ENCODE peak calls at places on chromosomes 5 and 9, in six cellular contexts. J, E, I, N, W and O are unnamed samples.

GRCh38 chr9:34862043-34862442 is 96.0 kb upstream of the PHF24 start:
- DNase-seq in J (no peak), E (no peak), I (no peak), N (no peak), W (no peak), O (no peak)

GRCh38 chr5:88658005-88658404 is 225.0 kb downstream of the MEF2C start:
- DNase-seq in J (no peak), E (no peak), I (no peak), N (no peak), W (no peak), O (no peak)

GRCh38 chr5:9927521-9927997 is 297.4 kb upstream of the TAS2R1 start:
- DNase-seq in J (no peak), E (no peak), I (peak), N (peak), W (peak), O (no peak)

GRCh38 chr9:842918-843468 is 1.5 kb downstream of the DMRT1 start:
- DNase-seq in J (no peak), E (peak), I (no peak), N (no peak), W (peak), O (peak)

GRCh38 chr9:33192493-33193245 is 25.5 kb upstream of the B4GALT1 start:
- DNase-seq in J (no peak), E (no peak), I (peak), N (no peak), W (no peak), O (no peak)

GRCh38 chr5:13276143-13276542 is 668.3 kb downstream of the DNAH5 start:
- DNase-seq in J (no peak), E (no peak), I (no peak), N (no peak), W (no peak), O (no peak)

GRCh38 chr9:114392749-114393112 is 4.9 kb upstream of the AKNA start:
- DNase-seq in J (no peak), E (no peak), I (no peak), N (no peak), W (no peak), O (no peak)

GRCh38 chr5:95768731-95769130 is 37.6 kb downstream of the RHOBTB3 start:
- DNase-seq in J (no peak), E (no peak), I (no peak), N (no peak), W (peak), O (no peak)

GRCh38 chr5:96790851-96791513 is 16.8 kb downstream of the ERAP1 start:
- DNase-seq in J (no peak), E (no peak), I (peak), N (peak), W (no peak), O (no peak)

GRCh38 chr9:135413461-135413860 is 66.1 kb upstream of the PPP1R26 start:
- DNase-seq in J (no peak), E (no peak), I (no peak), N (no peak), W (no peak), O (no peak)

GRCh38 chr9:96241391-96241809 is 60.6 kb downstream of the HSD17B3 start:
- DNase-seq in J (no peak), E (no peak), I (no peak), N (no peak), W (no peak), O (no peak)

GRCh38 chr9:132451276-132451675 is 41.3 kb downstream of the CFAP77 start:
- DNase-seq in J (no peak), E (no peak), I (no peak), N (no peak), W (no peak), O (no peak)

GRCh38 chr5:102975457-102976182 is 144.3 kb downstream of the GIN1 start:
- DNase-seq in J (no peak), E (no peak), I (peak), N (peak), W (no peak), O (no peak)

GRCh38 chr5:78953092-78953800 is 31.9 kb downstream of the ARSB start:
- DNase-seq in J (no peak), E (no peak), I (peak), N (peak), W (no peak), O (no peak)

GRCh38 chr5:14204785-14205321 is 61.7 kb downstream of the TRIO start:
- DNase-seq in J (no peak), E (no peak), I (peak), N (peak), W (peak), O (no peak)

GRCh38 chr9:4298255-4299005 is 1.4 kb downstream of the GLIS3 start:
- DNase-seq in J (peak), E (peak), I (peak), N (peak), W (peak), O (no peak)

GRCh38 chr9:97752274-97752673 is 55.1 kb upstream of the XPA start:
- DNase-seq in J (no peak), E (no peak), I (no peak), N (no peak), W (no peak), O (no peak)

GRCh38 chr5:11322133-11322532 is 561.1 kb upstream of the DAP start:
- DNase-seq in J (no peak), E (no peak), I (peak), N (no peak), W (no peak), O (no peak)

GRCh38 chr9:28971881-28972280 is 1398.6 kb upstream of the C9orf72 start:
- DNase-seq in J (no peak), E (no peak), I (no peak), N (no peak), W (peak), O (no peak)
- H3K27ac ChIP-seq in J (peak), E (no peak), I (no peak), N (no peak), W (no peak), O (no peak)

GRCh38 chr9:72442212-72442607 is 77.2 kb upstream of the ZFAND5 start:
- DNase-seq in J (no peak), E (no peak), I (peak), N (peak), W (peak), O (no peak)

GRCh38 chr9:72441296-72442211 is 76.5 kb upstream of the ZFAND5 start:
- DNase-seq in J (no peak), E (no peak), I (no peak), N (peak), W (peak), O (no peak)

GRCh38 chr9:72445291-72446000 is 76.0 kb upstream of the TMC1 start:
- DNase-seq in J (no peak), E (no peak), I (peak), N (peak), W (no peak), O (no peak)

GRCh38 chr9:72444436-72444835 is 77.0 kb upstream of the TMC1 start:
- DNase-seq in J (no peak), E (no peak), I (peak), N (no peak), W (no peak), O (no peak)

DNA sequence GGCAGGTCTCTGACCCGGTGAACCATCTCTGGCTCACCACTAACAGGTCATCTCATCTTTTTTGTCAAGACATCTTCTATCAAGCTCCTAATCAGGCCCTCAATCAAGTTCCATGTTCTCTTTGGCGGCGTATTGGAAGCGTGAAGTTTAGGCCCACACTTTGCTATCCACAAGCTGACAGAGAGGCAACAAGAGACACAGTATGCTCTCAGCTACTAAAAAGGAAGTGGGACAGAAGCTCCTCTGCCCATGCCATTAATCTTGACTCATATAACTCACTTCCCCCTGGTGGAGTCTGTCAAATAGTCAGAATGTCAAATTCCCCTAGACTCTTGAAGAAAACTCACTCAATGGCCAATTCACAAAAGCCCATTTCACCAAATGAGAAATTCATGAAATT is 77.6 kb upstream of the TMC1 start:
- DNase-seq in J (no peak), E (no peak), I (peak), N (no peak), W (peak), O (no peak)
- H3K4ac ChIP-seq in J (no peak), E (no peak), I (no peak), N (peak), W (no peak), O (no peak)

DNA sequence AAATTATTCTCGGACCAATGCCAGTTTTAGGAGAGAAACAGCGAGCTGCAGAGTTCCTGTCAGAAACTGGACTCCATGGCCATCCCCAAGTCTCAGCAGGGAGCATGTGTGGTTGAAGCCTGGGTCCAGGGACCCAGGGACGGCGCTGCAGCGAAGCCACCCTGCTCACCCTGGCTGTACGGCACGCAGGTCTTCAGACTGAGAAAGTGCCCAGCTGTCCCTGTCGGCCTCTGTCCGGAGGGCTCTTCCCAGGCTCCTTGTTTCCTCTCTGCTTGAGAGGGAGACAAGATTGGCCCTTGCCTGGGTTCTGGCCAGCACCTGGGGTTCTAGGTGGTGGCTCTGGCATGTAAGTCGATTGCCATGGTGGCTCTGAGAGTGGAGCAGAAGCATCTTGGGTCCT is 26.9 kb downstream of the PTGES2 start:
- DNase-seq in J (no peak), E (no peak), I (no peak), N (no peak), W (no peak), O (no peak)
- H3K27ac ChIP-seq in J (no peak), E (no peak), I (no peak), N (peak), W (no peak), O (no peak)

GRCh38 chr5:56326770-56327169 is 93.6 kb upstream of the ANKRD55 start:
- DNase-seq in J (no peak), E (no peak), I (no peak), N (no peak), W (no peak), O (no peak)
- H3K4ac ChIP-seq in J (no peak), E (no peak), I (no peak), N (peak), W (no peak), O (no peak)

GRCh38 chr5:82523633-82524032 is 245.5 kb upstream of the RPS23 start:
- DNase-seq in J (no peak), E (no peak), I (no peak), N (no peak), W (no peak), O (no peak)

GRCh38 chr5:82526540-82526939 is 248.4 kb upstream of the RPS23 start:
- DNase-seq in J (no peak), E (no peak), I (no peak), N (no peak), W (no peak), O (no peak)

GRCh38 chr5:82521431-82522051 is 243.4 kb upstream of the RPS23 start:
- DNase-seq in J (no peak), E (no peak), I (no peak), N (no peak), W (no peak), O (no peak)

GRCh38 chr5:82522912-82523311 is 244.8 kb upstream of the RPS23 start:
- DNase-seq in J (no peak), E (no peak), I (no peak), N (no peak), W (no peak), O (no peak)

GRCh38 chr5:82525626-82526025 is 247.5 kb upstream of the RPS23 start:
- DNase-seq in J (no peak), E (no peak), I (no peak), N (no peak), W (no peak), O (no peak)
- H3K27ac ChIP-seq in J (no peak), E (no peak), I (no peak), N (no peak), W (no peak), O (no peak)

GRCh38 chr5:56382896-56383295 is 149.8 kb upstream of the ANKRD55 start:
- DNase-seq in J (no peak), E (no peak), I (no peak), N (no peak), W (no peak), O (no peak)
- H3K4ac ChIP-seq in J (no peak), E (no peak), I (no peak), N (no peak), W (no peak), O (no peak)

GRCh38 chr5:159092288-159092687 is 7.4 kb downstream of the EBF1 start:
- DNase-seq in J (no peak), E (no peak), I (no peak), N (no peak), W (no peak), O (no peak)
- H3K27ac ChIP-seq in J (no peak), E (no peak), I (no peak), N (no peak), W (no peak), O (no peak)